ENCODE peak calls at places on chromosomes 2 and 18, in six cellular contexts. One of them, this sample, is unnamed. For H3K4me1, the result is how much of the 10 kb centered on the place peaks cover.

GRCh38 chr2:222688912-222689311 is 17.5 kb downstream of the MOGAT1 start:
- DNase-seq in CD8-positive, alpha-beta memory T cell: no peak
- DNase-seq in cardiac muscle cell: no peak
- DNase-seq in CD8-positive, alpha-beta T cell: no peak
- DNase-seq in A549: no peak
- DNase-seq in GM23338: no peak
- DNase-seq in this sample: no peak

GRCh38 chr2:61911510-61911909 is 6.0 kb downstream of the COMMD1 start:
- DNase-seq in cardiac muscle cell: peak
- DNase-seq in GM23338: peak
- DNase-seq in CD8-positive, alpha-beta T cell: no peak
- DNase-seq in A549: peak
- DNase-seq in CD8-positive, alpha-beta memory T cell: no peak
- DNase-seq in this sample: no peak

GRCh38 chr2:113309655-113310387 is 31.1 kb upstream of the PAX8 start:
- DNase-seq in CD8-positive, alpha-beta T cell: no peak
- DNase-seq in CD8-positive, alpha-beta memory T cell: no peak
- DNase-seq in GM23338: no peak
- DNase-seq in cardiac muscle cell: no peak
- DNase-seq in A549: no peak
- DNase-seq in this sample: no peak

GRCh38 chr2:121974919-121975654 is 219.6 kb downstream of the TSN start:
- DNase-seq in A549: peak
- DNase-seq in cardiac muscle cell: peak
- DNase-seq in GM23338: peak
- DNase-seq in CD8-positive, alpha-beta T cell: peak
- DNase-seq in CD8-positive, alpha-beta memory T cell: peak
- DNase-seq in this sample: no peak

GRCh38 chr2:135245055-135245454 is 193.0 kb downstream of the RAB3GAP1 start:
- DNase-seq in GM23338: peak
- DNase-seq in cardiac muscle cell: no peak
- DNase-seq in A549: peak
- DNase-seq in CD8-positive, alpha-beta memory T cell: no peak
- DNase-seq in CD8-positive, alpha-beta T cell: no peak
- DNase-seq in this sample: no peak

GRCh38 chr2:2331905-2332280 is 818 bp upstream of the MYT1L start:
- DNase-seq in A549: no peak
- DNase-seq in CD8-positive, alpha-beta T cell: no peak
- DNase-seq in cardiac muscle cell: peak
- DNase-seq in CD8-positive, alpha-beta memory T cell: no peak
- DNase-seq in GM23338: peak
- DNase-seq in this sample: no peak

GRCh38 chr18:52402814-52403213 is 62.8 kb downstream of the DCC start:
- DNase-seq in GM23338: no peak
- DNase-seq in A549: no peak
- DNase-seq in cardiac muscle cell: no peak
- DNase-seq in CD8-positive, alpha-beta memory T cell: no peak
- DNase-seq in CD8-positive, alpha-beta T cell: no peak
- DNase-seq in this sample: no peak

GRCh38 chr18:12996661-12997292 is 5.6 kb downstream of the CEP192 start:
- DNase-seq in cardiac muscle cell: no peak
- DNase-seq in A549: no peak
- DNase-seq in CD8-positive, alpha-beta memory T cell: no peak
- DNase-seq in CD8-positive, alpha-beta T cell: no peak
- DNase-seq in GM23338: no peak
- DNase-seq in this sample: no peak

GRCh38 chr2:85774126-85774978 is 20.6 kb downstream of the ATOH8 start:
- DNase-seq in CD8-positive, alpha-beta T cell: no peak
- DNase-seq in A549: no peak
- DNase-seq in CD8-positive, alpha-beta memory T cell: no peak
- DNase-seq in GM23338: no peak
- DNase-seq in cardiac muscle cell: no peak
- DNase-seq in this sample: no peak

GRCh38 chr2:74887445-74887951 is 53.6 kb downstream of the HK2 start:
- DNase-seq in GM23338: no peak
- DNase-seq in cardiac muscle cell: no peak
- DNase-seq in CD8-positive, alpha-beta memory T cell: no peak
- DNase-seq in A549: no peak
- DNase-seq in CD8-positive, alpha-beta T cell: no peak
- DNase-seq in this sample: no peak

GRCh38 chr2:20635698-20636584 is 15.0 kb downstream of the HS1BP3 start:
- DNase-seq in CD8-positive, alpha-beta memory T cell: no peak
- DNase-seq in cardiac muscle cell: peak
- DNase-seq in GM23338: peak
- DNase-seq in A549: peak
- DNase-seq in CD8-positive, alpha-beta T cell: peak
- DNase-seq in this sample: peak

GRCh38 chr2:134271758-134272157 is 17.9 kb downstream of the MGAT5 start:
- DNase-seq in CD8-positive, alpha-beta T cell: no peak
- DNase-seq in GM23338: no peak
- DNase-seq in A549: no peak
- DNase-seq in cardiac muscle cell: no peak
- DNase-seq in CD8-positive, alpha-beta memory T cell: no peak
- DNase-seq in this sample: no peak

GRCh38 chr18:22667616-22668422 is 250.1 kb upstream of the CTAGE1 start:
- DNase-seq in CD8-positive, alpha-beta memory T cell: no peak
- DNase-seq in GM23338: no peak
- DNase-seq in A549: peak
- DNase-seq in CD8-positive, alpha-beta T cell: no peak
- DNase-seq in cardiac muscle cell: no peak
- DNase-seq in this sample: no peak

GRCh38 chr2:9207641-9208301 is 1.2 kb downstream of the ASAP2 start:
- DNase-seq in A549: peak
- DNase-seq in CD8-positive, alpha-beta memory T cell: no peak
- DNase-seq in GM23338: peak
- DNase-seq in cardiac muscle cell: peak
- DNase-seq in CD8-positive, alpha-beta T cell: no peak
- DNase-seq in this sample: no peak

GRCh38 chr2:207775471-207775870 is 5.8 kb upstream of the FZD5 start:
- DNase-seq in GM23338: no peak
- DNase-seq in CD8-positive, alpha-beta T cell: no peak
- DNase-seq in cardiac muscle cell: no peak
- DNase-seq in A549: no peak
- DNase-seq in CD8-positive, alpha-beta memory T cell: no peak
- DNase-seq in this sample: no peak

GRCh38 chr2:237060518-237061312 is 25.0 kb upstream of the COPS8 start:
- DNase-seq in CD8-positive, alpha-beta memory T cell: no peak
- DNase-seq in A549: peak
- DNase-seq in cardiac muscle cell: peak
- DNase-seq in CD8-positive, alpha-beta T cell: no peak
- DNase-seq in GM23338: peak
- DNase-seq in this sample: peak

GRCh38 chr2:7685342-7686015 is 768.3 kb downstream of the RNF144A start:
- DNase-seq in GM23338: no peak
- DNase-seq in CD8-positive, alpha-beta memory T cell: no peak
- DNase-seq in CD8-positive, alpha-beta T cell: no peak
- DNase-seq in cardiac muscle cell: no peak
- DNase-seq in A549: peak
- DNase-seq in this sample: no peak

GRCh38 chr2:230494980-230495379 is 79.0 kb downstream of the SP100 start:
- DNase-seq in CD8-positive, alpha-beta T cell: no peak
- DNase-seq in cardiac muscle cell: no peak
- DNase-seq in GM23338: no peak
- DNase-seq in A549: no peak
- DNase-seq in CD8-positive, alpha-beta memory T cell: no peak
- DNase-seq in this sample: no peak

GRCh38 chr18:75334869-75335268 is 92.6 kb downstream of the SMIM21 start:
- DNase-seq in CD8-positive, alpha-beta memory T cell: no peak
- DNase-seq in CD8-positive, alpha-beta T cell: no peak
- DNase-seq in GM23338: no peak
- DNase-seq in A549: no peak
- DNase-seq in cardiac muscle cell: no peak
- DNase-seq in this sample: no peak

GRCh38 chr18:75336767-75337166 is 90.7 kb downstream of the SMIM21 start:
- DNase-seq in A549: no peak
- DNase-seq in CD8-positive, alpha-beta memory T cell: no peak
- DNase-seq in CD8-positive, alpha-beta T cell: no peak
- DNase-seq in cardiac muscle cell: no peak
- DNase-seq in GM23338: no peak
- DNase-seq in this sample: no peak

GRCh38 chr18:75340206-75340605 is 87.3 kb downstream of the SMIM21 start:
- DNase-seq in A549: no peak
- DNase-seq in cardiac muscle cell: no peak
- DNase-seq in CD8-positive, alpha-beta T cell: no peak
- DNase-seq in GM23338: no peak
- DNase-seq in CD8-positive, alpha-beta memory T cell: no peak
- DNase-seq in this sample: no peak

GRCh38 chr18:75337348-75337747 is 90.2 kb downstream of the SMIM21 start:
- DNase-seq in A549: no peak
- DNase-seq in CD8-positive, alpha-beta T cell: no peak
- DNase-seq in CD8-positive, alpha-beta memory T cell: no peak
- DNase-seq in cardiac muscle cell: no peak
- DNase-seq in GM23338: no peak
- DNase-seq in this sample: no peak

GRCh38 chr18:75335511-75335910 is 92.0 kb downstream of the SMIM21 start:
- DNase-seq in CD8-positive, alpha-beta memory T cell: no peak
- DNase-seq in cardiac muscle cell: no peak
- DNase-seq in CD8-positive, alpha-beta T cell: no peak
- DNase-seq in A549: no peak
- DNase-seq in GM23338: no peak
- DNase-seq in this sample: no peak
- H3K4me1 ChIP-seq in CD8-positive, alpha-beta memory T cell: under half
- H3K4me1 ChIP-seq in cardiac muscle cell: under half
- H3K4me1 ChIP-seq in CD8-positive, alpha-beta T cell: under half
- H3K4me1 ChIP-seq in A549: under half
- H3K4me1 ChIP-seq in GM23338: under half
- H3K4me1 ChIP-seq in this sample: under half

DNA sequence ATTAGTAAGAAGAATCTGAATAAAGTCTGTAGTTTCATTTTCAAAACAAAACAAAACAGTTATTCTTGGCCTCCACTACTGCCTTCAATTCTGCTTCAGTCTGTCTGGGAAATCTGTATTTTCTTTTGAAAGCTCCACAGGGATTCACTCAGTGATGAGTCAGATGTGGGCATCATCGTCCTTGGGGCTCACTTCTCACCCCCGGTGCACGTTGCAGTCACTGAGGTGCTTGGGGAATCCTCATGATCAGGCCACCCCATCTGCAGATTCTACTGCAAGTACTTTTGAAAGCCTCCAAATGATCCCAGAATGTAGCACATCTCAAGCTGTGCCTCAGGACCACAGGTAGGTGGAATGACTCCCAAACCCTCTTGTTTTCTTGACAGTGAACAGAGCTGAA is 34.3 kb downstream of the LPIN2 start:
- DNase-seq in CD8-positive, alpha-beta T cell: no peak
- DNase-seq in A549: peak
- DNase-seq in CD8-positive, alpha-beta memory T cell: no peak
- DNase-seq in GM23338: no peak
- DNase-seq in cardiac muscle cell: no peak
- DNase-seq in this sample: no peak
- H3K4me1 ChIP-seq in CD8-positive, alpha-beta T cell: half or more
- H3K4me1 ChIP-seq in A549: half or more
- H3K4me1 ChIP-seq in CD8-positive, alpha-beta memory T cell: half or more
- H3K4me1 ChIP-seq in GM23338: under half
- H3K4me1 ChIP-seq in cardiac muscle cell: under half
- H3K4me1 ChIP-seq in this sample: under half

GRCh38 chr2:12501469-12502147 is 215.1 kb upstream of the TRIB2 start:
- DNase-seq in cardiac muscle cell: no peak
- DNase-seq in A549: no peak
- DNase-seq in GM23338: no peak
- DNase-seq in CD8-positive, alpha-beta T cell: peak
- DNase-seq in CD8-positive, alpha-beta memory T cell: peak
- DNase-seq in this sample: peak

GRCh38 chr2:12500899-12501298 is 215.8 kb upstream of the TRIB2 start:
- DNase-seq in CD8-positive, alpha-beta memory T cell: no peak
- DNase-seq in cardiac muscle cell: no peak
- DNase-seq in GM23338: no peak
- DNase-seq in A549: no peak
- DNase-seq in CD8-positive, alpha-beta T cell: no peak
- DNase-seq in this sample: no peak

GRCh38 chr2:12495247-12495868 is 221.4 kb upstream of the TRIB2 start:
- DNase-seq in cardiac muscle cell: no peak
- DNase-seq in GM23338: no peak
- DNase-seq in CD8-positive, alpha-beta memory T cell: no peak
- DNase-seq in A549: no peak
- DNase-seq in CD8-positive, alpha-beta T cell: no peak
- DNase-seq in this sample: no peak

GRCh38 chr2:12498286-12498685 is 218.4 kb upstream of the TRIB2 start:
- DNase-seq in GM23338: no peak
- DNase-seq in CD8-positive, alpha-beta T cell: no peak
- DNase-seq in A549: no peak
- DNase-seq in CD8-positive, alpha-beta memory T cell: no peak
- DNase-seq in cardiac muscle cell: no peak
- DNase-seq in this sample: no peak

DNA sequence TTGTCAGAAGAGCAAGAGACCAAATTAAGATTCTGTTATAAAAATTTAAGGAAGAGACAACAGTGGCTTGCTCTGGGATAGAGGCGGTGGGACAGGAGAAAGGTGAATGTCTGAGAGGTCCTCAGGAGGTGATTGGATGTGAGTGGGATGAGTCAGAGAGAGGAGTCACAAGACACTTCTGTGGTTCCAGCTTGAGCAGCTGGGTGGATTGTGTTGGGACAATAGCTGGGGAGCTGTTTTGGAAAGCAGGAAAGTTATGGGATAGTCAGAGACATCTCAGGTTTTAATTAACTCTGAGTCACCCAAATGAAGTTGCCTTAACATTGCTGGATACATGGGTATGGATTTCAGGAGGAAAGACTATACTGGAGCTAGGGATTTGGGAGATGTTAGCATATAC is 218.0 kb upstream of the TRIB2 start:
- DNase-seq in CD8-positive, alpha-beta memory T cell: no peak
- DNase-seq in GM23338: no peak
- DNase-seq in A549: no peak
- DNase-seq in CD8-positive, alpha-beta T cell: no peak
- DNase-seq in cardiac muscle cell: no peak
- DNase-seq in this sample: no peak
- H3K4me1 ChIP-seq in CD8-positive, alpha-beta memory T cell: half or more
- H3K4me1 ChIP-seq in GM23338: under half
- H3K4me1 ChIP-seq in A549: under half
- H3K4me1 ChIP-seq in CD8-positive, alpha-beta T cell: half or more
- H3K4me1 ChIP-seq in cardiac muscle cell: under half
- H3K4me1 ChIP-seq in this sample: under half

DNA sequence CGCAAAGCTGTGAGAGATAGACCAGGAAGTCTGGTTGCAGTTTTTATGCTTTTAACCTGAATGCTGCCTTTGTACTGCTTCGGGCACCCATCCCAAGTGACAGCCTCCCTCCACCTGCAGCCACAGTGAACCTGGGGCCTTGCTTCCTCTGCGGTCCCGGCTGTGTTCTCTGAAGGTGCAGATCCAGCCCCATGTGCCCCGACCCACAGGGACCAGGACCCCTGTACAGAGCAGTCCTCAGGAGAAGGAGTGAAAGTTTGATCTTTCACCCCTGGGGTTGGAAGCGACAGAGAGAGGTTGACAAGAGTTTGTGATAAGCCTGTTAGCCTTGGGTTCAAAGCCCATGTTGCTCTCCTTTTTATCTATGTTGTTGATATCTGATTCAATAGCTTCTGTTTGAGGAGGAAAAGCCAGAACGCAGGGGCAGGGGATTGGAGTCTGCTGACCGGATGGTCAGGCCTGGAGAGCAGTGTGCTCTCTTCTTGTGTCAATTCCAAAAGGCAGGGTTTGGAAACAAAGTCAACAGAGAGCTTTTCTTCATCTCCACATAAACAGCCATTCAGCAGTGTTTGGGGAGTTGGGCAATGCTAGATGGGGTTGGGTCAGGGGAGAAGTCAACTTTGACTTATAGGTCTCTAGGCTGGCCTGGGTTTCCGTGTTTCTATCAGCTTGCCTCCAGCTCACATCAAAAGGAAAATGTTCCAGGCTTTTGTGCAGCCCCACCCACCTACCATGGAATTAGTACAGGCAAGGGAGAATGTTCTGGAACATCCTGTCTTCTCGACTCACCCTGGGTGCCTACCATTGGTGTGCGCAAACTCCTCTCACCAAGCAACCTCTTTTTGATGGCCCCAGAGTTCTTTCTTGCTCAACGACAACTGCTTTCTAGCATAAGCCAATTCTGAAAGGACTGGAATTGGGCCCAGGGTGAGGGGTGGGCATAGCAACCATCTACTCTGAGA is 214.9 kb downstream of the ALPK2 start:
- DNase-seq in CD8-positive, alpha-beta T cell: no peak
- DNase-seq in CD8-positive, alpha-beta memory T cell: no peak
- DNase-seq in cardiac muscle cell: no peak
- DNase-seq in A549: no peak
- DNase-seq in GM23338: no peak
- DNase-seq in this sample: no peak
- H3K4me1 ChIP-seq in CD8-positive, alpha-beta T cell: under half
- H3K4me1 ChIP-seq in CD8-positive, alpha-beta memory T cell: under half
- H3K4me1 ChIP-seq in cardiac muscle cell: under half
- H3K4me1 ChIP-seq in A549: under half
- H3K4me1 ChIP-seq in GM23338: under half
- H3K4me1 ChIP-seq in this sample: under half